ENCODE peak calls at places on chromosomes 12 and 14, in four cellular contexts. One of them, this sample, is unnamed.

GRCh38 chr12:106962291-106962690 is 6.6 kb downstream of the TMEM263 start:
- DNase-seq in K562: no peak
- DNase-seq in IMR-90: no peak
- DNase-seq in A549: no peak
- DNase-seq in this sample: no peak

GRCh38 chr12:94172031-94172430 is 23.7 kb downstream of the PLXNC1 start:
- DNase-seq in K562: no peak
- DNase-seq in A549: no peak
- DNase-seq in IMR-90: peak; percentile 46
- DNase-seq in this sample: peak; percentile 15

GRCh38 chr14:33194551-33194950 is 255.9 kb downstream of the NPAS3 start:
- DNase-seq in K562: no peak
- DNase-seq in IMR-90: no peak
- DNase-seq in A549: no peak
- DNase-seq in this sample: no peak

GRCh38 chr14:40221428-40221827 is 789.2 kb upstream of the FBXO33 start:
- DNase-seq in IMR-90: no peak
- DNase-seq in A549: no peak
- DNase-seq in K562: no peak
- DNase-seq in this sample: no peak

GRCh38 chr12:2796187-2796663 is 1.5 kb downstream of the FKBP4 start:
- DNase-seq in K562: no peak
- DNase-seq in A549: no peak
- DNase-seq in IMR-90: no peak
- DNase-seq in this sample: no peak

GRCh38 chr14:38107216-38107631 is 100.5 kb upstream of the SSTR1 start:
- DNase-seq in K562: no peak
- DNase-seq in A549: no peak
- DNase-seq in IMR-90: peak; percentile 20
- DNase-seq in this sample: no peak

GRCh38 chr12:2306686-2307249 is 254.0 kb downstream of the CACNA1C start:
- DNase-seq in IMR-90: no peak
- DNase-seq in A549: no peak
- DNase-seq in K562: no peak
- DNase-seq in this sample: no peak

GRCh38 chr12:80299219-80299618 is 144.8 kb upstream of the PTPRQ start:
- DNase-seq in K562: no peak
- DNase-seq in IMR-90: no peak
- DNase-seq in A549: no peak
- DNase-seq in this sample: no peak

GRCh38 chr12:100612557-100612956 is 39.1 kb downstream of the GAS2L3 start:
- DNase-seq in A549: no peak
- DNase-seq in IMR-90: no peak
- DNase-seq in K562: no peak
- DNase-seq in this sample: no peak

GRCh38 chr14:89184952-89185351 is 232.1 kb downstream of the FOXN3 start:
- DNase-seq in K562: no peak
- DNase-seq in IMR-90: no peak
- DNase-seq in A549: no peak
- DNase-seq in this sample: no peak

GRCh38 chr12:105321125-105321524 is 9.4 kb upstream of the C12orf75 start:
- DNase-seq in K562: no peak
- DNase-seq in IMR-90: no peak
- DNase-seq in A549: no peak
- DNase-seq in this sample: no peak

GRCh38 chr14:77290705-77291104 is 19.7 kb upstream of the NGB start:
- DNase-seq in K562: no peak
- DNase-seq in IMR-90: peak; percentile 75
- DNase-seq in A549: no peak
- DNase-seq in this sample: no peak

GRCh38 chr12:43882578-43883178 is 46.8 kb downstream of the TMEM117 start:
- DNase-seq in A549: peak; percentile 22
- DNase-seq in K562: peak; percentile 36
- DNase-seq in IMR-90: peak; percentile 76
- DNase-seq in this sample: peak; percentile 46

GRCh38 chr14:66540038-66540437 is 32.1 kb downstream of the GPHN start:
- DNase-seq in IMR-90: no peak
- DNase-seq in A549: no peak
- DNase-seq in K562: no peak
- DNase-seq in this sample: no peak

GRCh38 chr12:114403690-114404450 is 2.1 kb downstream of the TBX5 start:
- DNase-seq in K562: no peak
- DNase-seq in IMR-90: peak; percentile 69
- DNase-seq in A549: no peak
- DNase-seq in this sample: no peak

GRCh38 chr12:100706029-100706428 is 88.5 kb upstream of the ANO4 start:
- DNase-seq in IMR-90: peak; percentile 92
- DNase-seq in A549: no peak
- DNase-seq in K562: no peak
- DNase-seq in this sample: no peak

GRCh38 chr12:92690601-92691000 is 12.2 kb upstream of the PLEKHG7 start:
- DNase-seq in A549: no peak
- DNase-seq in K562: no peak
- DNase-seq in IMR-90: no peak
- DNase-seq in this sample: no peak

GRCh38 chr12:116955382-116956021 is 44.8 kb downstream of the FBXW8 start:
- DNase-seq in K562: no peak
- DNase-seq in A549: peak; percentile 25
- DNase-seq in IMR-90: peak; percentile 26
- DNase-seq in this sample: peak; percentile 28

GRCh38 chr12:109765493-109765810 is 51.8 kb downstream of the FAM222A start:
- DNase-seq in K562: no peak
- DNase-seq in A549: no peak
- DNase-seq in IMR-90: no peak
- DNase-seq in this sample: no peak

GRCh38 chr14:104370256-104370870 is 209.2 kb upstream of the C14orf180 start:
- DNase-seq in K562: no peak
- DNase-seq in A549: peak; percentile 46
- DNase-seq in IMR-90: no peak
- DNase-seq in this sample: peak; percentile 15

GRCh38 chr12:29216797-29217583 is 67.9 kb downstream of the FAR2 start:
- DNase-seq in K562: no peak
- DNase-seq in IMR-90: no peak
- DNase-seq in A549: no peak
- DNase-seq in this sample: no peak
- TF ChIP-seq MAZ in K562: no peak
- TF ChIP-seq MAZ in IMR-90: no peak
- TF ChIP-seq MAZ in A549: no peak
- TF ChIP-seq MAZ in this sample: no peak

DNA sequence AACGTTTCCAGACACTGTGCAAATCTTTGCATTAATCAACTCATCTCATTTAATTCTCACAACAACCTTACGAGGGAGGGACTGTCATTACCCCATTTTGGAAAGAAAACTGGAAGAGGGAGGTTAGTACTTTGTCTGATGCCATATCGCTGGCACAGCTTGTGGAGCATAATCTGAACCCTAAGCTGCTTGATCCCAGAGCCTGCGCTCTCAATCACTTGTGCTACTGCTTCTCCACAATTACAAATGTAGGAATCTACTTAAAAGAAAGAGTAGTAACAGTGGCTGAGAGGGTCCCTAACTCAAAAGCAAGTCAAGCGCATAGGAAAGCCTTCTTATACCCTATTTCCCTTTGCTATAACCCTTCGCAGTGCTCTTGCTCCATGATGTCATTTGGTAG is 3.2 kb downstream of the EFS start:
- DNase-seq in A549: no peak
- DNase-seq in IMR-90: no peak
- DNase-seq in K562: no peak
- DNase-seq in this sample: no peak
- TF ChIP-seq MAZ in A549: no peak
- TF ChIP-seq MAZ in IMR-90: no peak
- TF ChIP-seq MAZ in K562: no peak
- TF ChIP-seq MAZ in this sample: no peak

GRCh38 chr12:121005346-121005815 is 10.9 kb downstream of the C12orf43 start:
- DNase-seq in IMR-90: peak; percentile 23
- DNase-seq in K562: peak; percentile 58
- DNase-seq in A549: no peak
- DNase-seq in this sample: peak; percentile 59
- TF ChIP-seq MAZ in IMR-90: no peak
- TF ChIP-seq MAZ in K562: no peak
- TF ChIP-seq MAZ in A549: no peak
- TF ChIP-seq MAZ in this sample: no peak

GRCh38 chr14:32186248-32186647 is 15.6 kb upstream of the RNU6-7 start:
- DNase-seq in K562: no peak
- DNase-seq in A549: no peak
- DNase-seq in IMR-90: no peak
- DNase-seq in this sample: no peak

GRCh38 chr14:32193532-32193931 is 8.3 kb upstream of the RNU6-7 start:
- DNase-seq in A549: no peak
- DNase-seq in K562: no peak
- DNase-seq in IMR-90: no peak
- DNase-seq in this sample: no peak

GRCh38 chr14:32192712-32193373 is 9.0 kb upstream of the RNU6-7 start:
- DNase-seq in IMR-90: no peak
- DNase-seq in A549: no peak
- DNase-seq in K562: no peak
- DNase-seq in this sample: no peak

GRCh38 chr14:32189806-32190205 is 12.0 kb upstream of the RNU6-7 start:
- DNase-seq in IMR-90: no peak
- DNase-seq in K562: no peak
- DNase-seq in A549: no peak
- DNase-seq in this sample: no peak

GRCh38 chr14:32190713-32191112 is 11.1 kb upstream of the RNU6-7 start:
- DNase-seq in K562: no peak
- DNase-seq in IMR-90: no peak
- DNase-seq in A549: no peak
- DNase-seq in this sample: no peak
- TF ChIP-seq MAZ in K562: no peak
- TF ChIP-seq MAZ in IMR-90: no peak
- TF ChIP-seq MAZ in A549: no peak
- TF ChIP-seq MAZ in this sample: no peak

GRCh38 chr12:55979069-55979468 is 5.2 kb downstream of the RAB5B start:
- DNase-seq in K562: no peak
- DNase-seq in A549: no peak
- DNase-seq in IMR-90: no peak
- DNase-seq in this sample: no peak

GRCh38 chr12:55974308-55974724 is 438 bp downstream of the RAB5B start:
- DNase-seq in K562: no peak
- DNase-seq in A549: peak; percentile 60
- DNase-seq in IMR-90: peak; percentile 45
- DNase-seq in this sample: peak; percentile 31

GRCh38 chr12:55973598-55974307 is at the start of gene RAB5B:
- DNase-seq in IMR-90: peak; percentile 100
- DNase-seq in A549: peak; percentile 98
- DNase-seq in K562: peak; percentile 87
- DNase-seq in this sample: peak; percentile 100

GRCh38 chr12:55982319-55982936 is 8.6 kb downstream of the RAB5B start:
- DNase-seq in K562: no peak
- DNase-seq in IMR-90: no peak
- DNase-seq in A549: no peak
- DNase-seq in this sample: no peak

GRCh38 chr12:55978393-55978792 is 4.5 kb downstream of the RAB5B start:
- DNase-seq in IMR-90: no peak
- DNase-seq in A549: no peak
- DNase-seq in K562: no peak
- DNase-seq in this sample: no peak
- TF ChIP-seq MAZ in IMR-90: no peak
- TF ChIP-seq MAZ in A549: no peak
- TF ChIP-seq MAZ in K562: no peak
- TF ChIP-seq MAZ in this sample: no peak

GRCh38 chr12:62468935-62469334 is 2.3 kb downstream of the MON2 start:
- DNase-seq in K562: no peak
- DNase-seq in A549: no peak
- DNase-seq in IMR-90: no peak
- DNase-seq in this sample: no peak

GRCh38 chr12:62466596-62467411 is at the start of gene MON2:
- DNase-seq in IMR-90: peak; percentile 78
- DNase-seq in A549: peak; percentile 89
- DNase-seq in K562: peak; percentile 89
- DNase-seq in this sample: peak; percentile 73

GRCh38 chr12:62469704-62470103 is 3.1 kb downstream of the MON2 start:
- DNase-seq in IMR-90: no peak
- DNase-seq in K562: no peak
- DNase-seq in A549: no peak
- DNase-seq in this sample: no peak

GRCh38 chr12:62468394-62468793 is 1.8 kb downstream of the MON2 start:
- DNase-seq in K562: no peak
- DNase-seq in A549: no peak
- DNase-seq in IMR-90: no peak
- DNase-seq in this sample: no peak

GRCh38 chr12:62466018-62466595 is 519 bp upstream of the MON2 start:
- DNase-seq in IMR-90: peak; percentile 32
- DNase-seq in K562: peak; percentile 26
- DNase-seq in A549: peak; percentile 44
- DNase-seq in this sample: peak; percentile 6
- TF ChIP-seq MAZ in IMR-90: no peak
- TF ChIP-seq MAZ in K562: no peak
- TF ChIP-seq MAZ in A549: no peak
- TF ChIP-seq MAZ in this sample: no peak

GRCh38 chr14:72692678-72693077 is 201.2 kb downstream of the DPF3 start:
- DNase-seq in A549: no peak
- DNase-seq in K562: no peak
- DNase-seq in IMR-90: no peak
- DNase-seq in this sample: no peak
- TF ChIP-seq MAZ in A549: no peak
- TF ChIP-seq MAZ in K562: no peak
- TF ChIP-seq MAZ in IMR-90: no peak
- TF ChIP-seq MAZ in this sample: no peak

This sample was measured in HepG2.